ENCODE peak calls at places on chromosome 1, in nine cellular contexts. M is EH; S is breast epithelium; Y is CD4-positive, alpha-beta T cell; V is pancreas; G is mesenchymal stem cell; N is stimulated activated CD4-positive, alpha-beta T cell treated with anti-CD3 and anti-CD28 coated beads, Interleukin-15, amount 100 ng/mL, for 48 hours; H is heart left ventricle; C is KBM-7. X is an unnamed sample.

GRCh38 chr1:36248250-36248894 is 24.1 kb downstream of the THRAP3 start:
- DNase-seq in M (peak; percentile 95), Y (no peak), G (peak; percentile 97), S (peak; percentile 62), N (no peak), C (peak; percentile 25), V (peak; percentile 44), H (no peak), X (peak; percentile 82)

GRCh38 chr1:16294219-16295212 is 57.5 kb upstream of the CPLANE2 start:
- DNase-seq in G (no peak), M (no peak), S (no peak), V (no peak), N (no peak), H (no peak), C (no peak), Y (no peak), X (no peak)

GRCh38 chr1:17423781-17424245 is 15.7 kb downstream of the RCC2 start:
- DNase-seq in H (peak; percentile 25), V (no peak), Y (no peak), N (no peak), S (no peak), G (peak; percentile 48), C (no peak), M (peak; percentile 71), X (no peak)

GRCh38 chr1:4652631-4653327 is 1.6 kb upstream of the AJAP1 start:
- DNase-seq in S (no peak), Y (peak; percentile 43), G (peak; percentile 22), H (peak; percentile 33), V (peak; percentile 71), M (peak; percentile 61), C (peak; percentile 52), N (peak; percentile 40), X (no peak)

GRCh38 chr1:147541672-147542548 is 609 bp downstream of the BCL9 start:
- DNase-seq in M (peak; percentile 55), Y (peak; percentile 6), S (peak; percentile 19), G (peak; percentile 71), N (no peak), C (no peak), V (peak; percentile 59), H (peak; percentile 49), X (peak; percentile 13)

GRCh38 chr1:176058686-176059085 is 148.4 kb downstream of the COP1 start:
- DNase-seq in Y (no peak), N (no peak), V (no peak), G (peak; percentile 38), M (no peak), S (no peak), C (no peak), H (no peak), X (no peak)

GRCh38 chr1:39896909-39897685 is 4.6 kb downstream of the MYCL start:
- DNase-seq in Y (no peak), C (no peak), N (no peak), V (no peak), G (peak; percentile 46), H (no peak), M (peak; percentile 65), S (no peak), X (no peak)

GRCh38 chr1:81654657-81655056 is 146.1 kb upstream of the ADGRL2 start:
- DNase-seq in C (no peak), G (no peak), M (no peak), N (no peak), Y (no peak), H (no peak), S (no peak), V (no peak), X (no peak)

GRCh38 chr1:175481126-175482071 is 262.0 kb downstream of the TNR start:
- DNase-seq in M (peak; percentile 14), C (peak; percentile 37), S (no peak), N (no peak), G (no peak), H (no peak), Y (no peak), V (no peak), X (no peak)

GRCh38 chr1:224730950-224731349 is 114.8 kb downstream of the CNIH3 start:
- DNase-seq in S (no peak), M (no peak), N (no peak), G (peak; percentile 41), V (no peak), Y (no peak), H (no peak), C (no peak), X (peak; percentile 31)

GRCh38 chr1:89546082-89546889 is 21.7 kb downstream of the LRRC8B start:
- DNase-seq in Y (no peak), C (no peak), N (no peak), V (no peak), H (no peak), S (no peak), M (peak; percentile 3), G (no peak), X (no peak)

GRCh38 chr1:233361876-233362275 is 34.4 kb downstream of the MAP3K21 start:
- DNase-seq in M (no peak), N (no peak), H (no peak), Y (no peak), C (no peak), G (no peak), S (no peak), V (no peak), X (no peak)

GRCh38 chr1:34985063-34985770 is at the start of gene TMEM35B:
- DNase-seq in G (peak; percentile 65), M (peak; percentile 72), N (peak; percentile 74), V (peak; percentile 71), H (peak; percentile 82), Y (peak; percentile 78), S (no peak), C (peak; percentile 67), X (peak; percentile 28)

GRCh38 chr1:6475381-6476133 is 9.6 kb upstream of the TNFRSF25 start:
- DNase-seq in H (no peak), V (peak; percentile 78), N (no peak), C (peak; percentile 53), S (peak; percentile 42), G (peak; percentile 43), M (peak; percentile 47), Y (peak; percentile 81), X (no peak)

GRCh38 chr1:151286619-151287340 is 4.7 kb downstream of the ZNF687 start:
- DNase-seq in N (no peak), S (no peak), V (peak; percentile 52), G (no peak), Y (no peak), M (no peak), C (no peak), H (no peak), X (no peak)

GRCh38 chr1:23366146-23366545 is 3.5 kb downstream of the ZNF436 start:
- DNase-seq in H (no peak), Y (no peak), N (no peak), G (no peak), V (no peak), S (no peak), C (no peak), M (no peak), X (no peak)

GRCh38 chr1:64163972-64164371 is 39.5 kb upstream of the UBE2U start:
- DNase-seq in G (peak; percentile 53), M (peak; percentile 56), Y (no peak), C (no peak), V (no peak), S (no peak), N (no peak), H (no peak), X (peak; percentile 54)

GRCh38 chr1:156162430-156163037 is 9.1 kb downstream of the SEMA4A start:
- DNase-seq in Y (no peak), C (no peak), V (no peak), G (peak; percentile 24), S (no peak), H (no peak), M (no peak), N (no peak), X (no peak)

GRCh38 chr1:201310986-201311355 is 27.7 kb downstream of the PKP1 start:
- DNase-seq in H (peak; percentile 60), M (peak; percentile 62), S (peak; percentile 94), V (no peak), G (no peak), C (no peak), N (no peak), Y (no peak), X (no peak)

GRCh38 chr1:32239790-32240139 is 7.3 kb upstream of the FAM167B start:
- DNase-seq in N (no peak), V (peak; percentile 58), G (no peak), M (no peak), Y (no peak), H (no peak), C (no peak), S (no peak), X (no peak)

GRCh38 chr1:154501423-154502065 is 475 bp upstream of the TDRD10 start:
- DNase-seq in S (peak; percentile 49), C (peak; percentile 20), Y (no peak), G (no peak), N (no peak), H (peak; percentile 49), M (no peak), V (peak; percentile 47), X (no peak)

GRCh38 chr1:231571904-231572303 is 43.4 kb downstream of the TSNAX start:
- DNase-seq in M (no peak), S (no peak), Y (no peak), C (no peak), N (no peak), V (no peak), H (no peak), G (no peak), X (no peak)

GRCh38 chr1:1239624-1240347 is 6.7 kb downstream of the C1QTNF12 start:
- DNase-seq in V (no peak), M (no peak), H (no peak), Y (no peak), N (no peak), S (no peak), C (no peak), G (no peak), X (no peak)

GRCh38 chr1:14516974-14517812 is 81.3 kb upstream of the KAZN start:
- DNase-seq in Y (no peak), H (no peak), V (no peak), N (no peak), S (no peak), C (no peak), G (peak; percentile 2), M (no peak), X (peak; percentile 98)

GRCh38 chr1:79074975-79075374 is 68.4 kb upstream of the ADGRL4 start:
- DNase-seq in H (no peak), N (no peak), C (no peak), V (no peak), S (no peak), Y (no peak), M (no peak), G (no peak), X (no peak)

GRCh38 chr1:191608367-191608766 is 549.9 kb upstream of the RGS18 start:
- DNase-seq in C (no peak), N (no peak), H (no peak), G (no peak), M (no peak), V (no peak), Y (no peak), S (no peak), X (no peak)

GRCh38 chr1:116772648-116773045 is 18.4 kb downstream of the CD2 start:
- DNase-seq in S (no peak), H (no peak), N (no peak), M (peak; percentile 9), Y (no peak), C (no peak), V (no peak), G (peak; percentile 22), X (no peak)

GRCh38 chr1:206461602-206462455 is 8.4 kb upstream of the IKBKE start:
- DNase-seq in V (peak; percentile 65), G (peak; percentile 75), Y (peak; percentile 64), C (peak; percentile 77), M (peak; percentile 74), H (peak; percentile 70), S (no peak), N (peak; percentile 69), X (peak; percentile 62)

GRCh38 chr1:32014199-32014936 is 700 bp downstream of the KHDRBS1 start:
- DNase-seq in C (peak; percentile 64), N (no peak), H (peak; percentile 55), M (peak; percentile 65), Y (peak; percentile 2), G (peak; percentile 69), S (peak; percentile 61), V (peak; percentile 60), X (no peak)

GRCh38 chr1:165228111-165228655 is 128.3 kb downstream of the LMX1A start:
- DNase-seq in M (no peak), S (no peak), G (no peak), V (no peak), H (no peak), Y (no peak), N (no peak), C (no peak), X (no peak)

GRCh38 chr1:110056284-110056680 is 14.2 kb downstream of the ALX3 start:
- DNase-seq in C (no peak), N (no peak), Y (no peak), G (no peak), M (peak; percentile 68), V (no peak), S (no peak), H (no peak), X (no peak)